ENCODE peak calls at places on chromosomes 11 and 22, in five cellular contexts. A is endodermal cell, B is GM23248, R is upper lobe of right lung, Z is cardiac muscle cell. M is an unnamed sample.

GRCh38 chr11:113204280-113204679 is 110.1 kb upstream of the TTC12 start:
- DNase-seq in R (no peak), B (no peak), Z (no peak), A (no peak), M (no peak)

GRCh38 chr11:2551131-2551530 is 106.3 kb downstream of the KCNQ1 start:
- DNase-seq in Z (no peak), A (peak), B (no peak), R (peak), M (peak)

GRCh38 chr22:26587991-26588613 is 1.8 kb downstream of the TPST2 start:
- DNase-seq in B (peak), R (no peak), A (no peak), Z (no peak), M (no peak)

GRCh38 chr11:125348704-125349635 is 147.1 kb downstream of the FEZ1 start:
- DNase-seq in Z (peak), R (peak), B (peak), A (peak), M (peak)

GRCh38 chr22:30649430-30650007 is 13.9 kb downstream of the SLC35E4 start:
- DNase-seq in R (no peak), Z (peak), A (peak), B (peak), M (no peak)

GRCh38 chr22:21455334-21456089 is 11.7 kb upstream of the TMEM191C start:
- DNase-seq in Z (no peak), R (peak), B (no peak), A (peak), M (peak)

GRCh38 chr11:94934362-94934761 is 39.0 kb downstream of the CWC15 start:
- DNase-seq in A (peak), R (no peak), Z (peak), B (peak), M (no peak)

GRCh38 chr11:77542296-77542695 is 47.5 kb upstream of the AQP11 start:
- DNase-seq in Z (peak), B (peak), R (no peak), A (no peak), M (no peak)

GRCh38 chr11:115941481-115941993 is 437.3 kb upstream of the CADM1 start:
- DNase-seq in A (no peak), Z (peak), R (peak), B (no peak), M (peak)

GRCh38 chr11:15636520-15637065 is 521.9 kb downstream of the INSC start:
- DNase-seq in B (no peak), Z (no peak), A (no peak), R (no peak), M (no peak)

GRCh38 chr22:23542933-23543332 is 37.2 kb downstream of the IGLL1 start:
- DNase-seq in R (no peak), Z (peak), A (no peak), B (peak), M (no peak)

GRCh38 chr11:48028909-48029685 is 48.7 kb downstream of the PTPRJ start:
- DNase-seq in R (no peak), B (peak), Z (no peak), A (no peak), M (no peak)

GRCh38 chr11:62777389-62777788 is 6.2 kb downstream of the TAF6L start:
- DNase-seq in R (no peak), A (no peak), Z (no peak), B (no peak), M (no peak)

GRCh38 chr11:38446336-38446735 is 1848.3 kb upstream of the RAG2 start:
- DNase-seq in A (no peak), B (no peak), Z (no peak), R (no peak), M (no peak)

GRCh38 chr11:12126352-12127019 is 16.1 kb downstream of the MICAL2 start:
- DNase-seq in Z (peak), B (peak), R (peak), A (peak), M (no peak)

GRCh38 chr22:31836010-31836409 is 82.2 kb downstream of the DEPDC5 start:
- DNase-seq in A (no peak), B (no peak), R (no peak), Z (no peak), M (no peak)

GRCh38 chr22:22348127-22348814 is 103.7 kb downstream of the VPREB1 start:
- DNase-seq in B (peak), R (no peak), A (peak), Z (no peak), M (no peak)

GRCh38 chr11:76329983-76330382 is 50.9 kb downstream of the THAP12 start:
- DNase-seq in R (no peak), Z (no peak), A (peak), B (no peak), M (no peak)

GRCh38 chr11:134730596-134731538 is 318.8 kb upstream of the B3GAT1 start:
- DNase-seq in B (no peak), A (peak), R (no peak), Z (no peak), M (no peak)

GRCh38 chr22:32661737-32662586 is 139.5 kb upstream of the TIMP3 start:
- DNase-seq in R (no peak), B (peak), A (no peak), Z (peak), M (no peak)

GRCh38 chr22:17781319-17782031 is 7.2 kb upstream of the BID start:
- DNase-seq in R (no peak), Z (peak), A (no peak), B (peak), M (no peak)

GRCh38 chr11:69414773-69415187 is 66.7 kb upstream of the LINC01488 start:
- DNase-seq in Z (no peak), R (peak), B (no peak), A (no peak), M (no peak)

GRCh38 chr11:8262552-8263108 is 1.0 kb downstream of the LMO1 start:
- DNase-seq in Z (peak), A (peak), B (peak), R (peak), M (peak)

GRCh38 chr22:38017272-38017920 is 33.0 kb upstream of the SOX10 start:
- DNase-seq in B (peak), R (peak), Z (peak), A (no peak), M (peak)

GRCh38 chr22:33605686-33606085 is 314.6 kb downstream of the LARGE1 start:
- DNase-seq in B (no peak), Z (no peak), A (no peak), R (no peak), M (no peak)

GRCh38 chr11:3200388-3201111 is 18.1 kb downstream of the MRGPRG start:
- DNase-seq in B (no peak), Z (no peak), A (peak), R (no peak), M (no peak)

GRCh38 chr11:133919330-133920108 is 37.2 kb downstream of the IGSF9B start:
- DNase-seq in A (peak), B (no peak), Z (no peak), R (no peak), M (no peak)

GRCh38 chr22:47835726-47836125 is 1073.3 kb downstream of the TBC1D22A start:
- DNase-seq in R (no peak), A (no peak), B (peak), Z (peak), M (no peak)

GRCh38 chr11:12789574-12789973 is 115.4 kb downstream of the TEAD1 start:
- DNase-seq in R (no peak), A (no peak), B (no peak), Z (no peak), M (no peak)

GRCh38 chr11:75241906-75242644 is 1.5 kb downstream of the TPBGL start:
- DNase-seq in Z (no peak), B (peak), A (no peak), R (no peak), M (no peak)
- H3K4me3 ChIP-seq in Z (peak), B (peak), A (no peak), R (peak), M (peak)

DNA sequence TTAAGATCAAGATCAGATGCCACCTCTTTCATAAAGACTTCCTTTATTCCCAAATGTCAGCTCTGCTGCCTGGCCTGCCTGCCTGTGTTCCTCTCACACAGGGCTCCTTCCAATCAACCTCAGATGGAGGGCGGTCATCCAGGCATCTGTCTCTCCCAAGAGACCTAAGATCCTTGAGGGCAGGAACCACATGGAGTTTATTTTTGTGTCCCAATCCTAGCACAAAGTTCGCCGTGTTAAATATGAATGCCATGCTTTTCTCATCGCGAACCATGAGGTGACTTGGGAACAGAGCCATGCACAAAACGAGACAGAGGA is 72.7 kb upstream of the ARFGAP3 start:
- DNase-seq in A (no peak), R (no peak), Z (no peak), B (peak), M (no peak)
- H3K27ac ChIP-seq in A (peak), R (peak), Z (no peak), B (peak), M (peak)

GRCh38 chr22:46612904-46613605 is 7.1 kb upstream of the GRAMD4 start:
- DNase-seq in B (no peak), A (no peak), R (no peak), Z (no peak), M (peak)
- H3K4me3 ChIP-seq in B (no peak), A (no peak), R (no peak), Z (no peak), M (peak)

GRCh38 chr11:79670846-79671245 is 230.0 kb upstream of the TENM4 start:
- DNase-seq in Z (no peak), R (no peak), A (no peak), B (no peak), M (no peak)

GRCh38 chr11:79672786-79673185 is 232.0 kb upstream of the TENM4 start:
- DNase-seq in Z (no peak), A (no peak), B (no peak), R (no peak), M (no peak)

GRCh38 chr11:79663012-79663411 is 222.2 kb upstream of the TENM4 start:
- DNase-seq in Z (no peak), R (no peak), A (no peak), B (no peak), M (no peak)

DNA sequence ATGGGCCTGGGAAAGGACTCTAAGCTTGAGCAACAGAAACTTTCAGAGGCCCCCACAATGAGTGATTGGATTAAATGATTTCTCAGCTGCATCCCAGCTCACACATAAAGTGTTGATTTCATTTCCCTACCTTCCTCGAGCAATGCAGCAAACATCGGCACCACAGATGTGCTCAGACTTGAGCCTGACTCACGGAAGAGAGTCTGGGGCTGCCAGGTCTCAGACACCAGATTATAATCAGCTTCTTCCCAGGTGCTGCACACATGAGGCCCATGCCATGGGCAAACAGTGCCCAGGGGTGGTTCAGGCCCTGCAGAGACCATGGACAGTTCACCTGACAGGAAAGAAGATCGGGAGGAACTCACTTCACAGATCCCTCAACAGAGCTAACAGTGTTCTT is 226.5 kb upstream of the TENM4 start:
- DNase-seq in B (no peak), Z (no peak), A (no peak), R (no peak), M (no peak)
- H3K27ac ChIP-seq in B (no peak), Z (no peak), A (no peak), R (no peak), M (no peak)

DNA sequence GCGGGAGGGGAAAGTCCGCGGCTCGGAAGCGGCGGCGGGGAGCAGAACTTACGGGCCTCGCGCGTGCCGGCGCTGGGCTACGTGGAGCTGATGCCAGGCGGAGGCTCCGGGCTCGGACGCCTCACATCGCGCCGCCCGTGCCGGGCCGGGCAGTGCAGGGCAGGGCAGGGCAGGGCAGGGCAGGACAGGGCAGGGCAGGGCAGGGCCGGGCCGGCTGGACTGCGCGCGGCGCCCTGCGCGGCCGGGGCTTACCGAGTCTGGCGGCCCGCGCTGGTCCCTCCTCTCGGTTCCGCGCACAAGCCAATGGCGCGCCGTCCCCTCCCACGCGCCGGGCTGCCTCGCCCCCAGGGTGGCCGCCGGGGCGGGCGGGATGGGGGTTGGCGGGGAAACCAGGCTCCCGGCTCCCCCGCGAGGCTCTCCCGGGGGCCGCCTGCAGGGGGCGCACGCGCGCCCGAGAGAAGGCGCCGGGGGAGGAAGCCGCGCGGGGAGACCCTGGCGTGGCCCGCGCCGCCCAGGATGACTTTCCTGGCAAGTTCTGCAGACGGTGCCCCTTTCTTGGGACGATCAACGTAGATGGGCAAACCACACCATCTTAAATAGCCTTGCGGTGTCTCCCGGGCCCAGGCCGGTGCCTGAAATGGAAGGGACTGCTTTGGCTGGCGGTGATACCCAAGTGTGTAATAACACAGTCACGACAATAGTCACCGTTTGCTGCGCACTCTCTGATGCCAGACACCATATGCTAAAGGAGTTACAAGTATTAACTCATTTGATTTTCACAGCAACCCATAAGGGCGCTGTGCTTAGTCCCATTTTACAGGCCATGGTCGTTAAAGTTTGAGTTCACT is at the start of gene TP53I11:
- DNase-seq in Z (peak), B (peak), R (peak), A (peak), M (peak)
- H3K4me3 ChIP-seq in Z (peak), B (peak), R (peak), A (peak), M (peak)

GRCh38 chr11:106228996-106229395 is 151.5 kb downstream of the AASDHPPT start:
- DNase-seq in A (no peak), Z (peak), B (peak), R (no peak), M (no peak)

GRCh38 chr11:106222626-106223025 is 145.2 kb downstream of the AASDHPPT start:
- DNase-seq in R (no peak), Z (no peak), B (peak), A (no peak), M (no peak)

GRCh38 chr11:106224172-106224571 is 146.7 kb downstream of the AASDHPPT start:
- DNase-seq in R (no peak), B (no peak), Z (no peak), A (no peak), M (no peak)
- H3K27ac ChIP-seq in R (no peak), B (no peak), Z (no peak), A (no peak), M (no peak)

GRCh38 chr11:118304227-118304808 is at the start of gene CD3E:
- DNase-seq in B (no peak), Z (no peak), A (no peak), R (no peak), M (peak)
- H3K4me3 ChIP-seq in B (no peak), Z (no peak), A (no peak), R (peak), M (peak)

GRCh38 chr11:65111159-65111536 is 524 bp upstream of the TM7SF2 start:
- DNase-seq in A (no peak), R (no peak), Z (no peak), B (no peak), M (no peak)

GRCh38 chr11:65112551-65113360 is 1.1 kb downstream of the TM7SF2 start:
- DNase-seq in A (peak), Z (no peak), B (peak), R (peak), M (peak)

GRCh38 chr11:65112226-65112550 is 516 bp downstream of the TM7SF2 start:
- DNase-seq in B (no peak), A (peak), R (no peak), Z (no peak), M (no peak)

GRCh38 chr11:65110354-65110861 is 1.3 kb upstream of the TM7SF2 start:
- DNase-seq in Z (peak), A (peak), R (peak), B (peak), M (peak)

DNA sequence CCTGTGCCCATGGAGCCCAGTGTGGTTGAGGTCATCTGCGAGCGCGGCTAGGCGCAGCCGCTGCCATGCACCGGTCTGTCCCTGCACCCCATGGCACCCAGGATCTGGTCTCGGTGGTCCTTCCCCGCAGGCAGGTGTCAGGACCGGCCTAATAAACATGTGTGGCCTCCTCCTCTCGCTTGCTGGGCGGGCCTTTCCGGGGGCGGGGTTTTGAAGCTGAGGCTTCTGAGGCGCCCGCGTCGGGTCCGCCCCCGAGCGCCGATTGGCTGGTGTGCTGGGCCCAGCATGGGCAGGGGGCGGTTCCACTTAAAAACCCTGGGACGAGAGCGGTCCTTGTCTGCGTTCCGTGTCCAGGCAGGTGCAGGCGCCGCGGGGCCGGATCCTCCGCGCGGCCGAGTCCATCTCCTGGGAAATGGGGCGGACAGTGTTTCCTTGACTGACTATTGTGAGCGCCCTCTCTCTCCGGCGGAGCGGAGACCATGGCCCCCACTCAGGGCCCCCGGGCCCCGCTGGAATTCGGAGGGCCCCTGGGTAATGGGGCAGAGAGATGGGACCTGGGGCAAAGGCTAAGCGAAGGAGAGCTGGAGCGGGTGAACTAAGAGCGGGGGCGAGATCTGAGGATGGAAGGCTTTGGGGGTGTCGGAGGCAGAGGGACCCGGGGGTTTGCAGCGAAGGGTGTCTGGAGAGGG is at the start of gene TM7SF2:
- DNase-seq in A (peak), R (peak), B (peak), Z (peak), M (peak)
- H3K27ac ChIP-seq in A (peak), R (peak), B (no peak), Z (peak), M (peak)

GRCh38 chr22:36360871-36361383 is 26.8 kb downstream of the MYH9 start:
- DNase-seq in B (no peak), A (peak), Z (peak), R (no peak), M (no peak)

GRCh38 chr22:36359172-36359973 is 28.4 kb downstream of the MYH9 start:
- DNase-seq in Z (no peak), B (no peak), R (no peak), A (no peak), M (no peak)

GRCh38 chr22:36360011-36360410 is 27.8 kb downstream of the MYH9 start:
- DNase-seq in B (no peak), R (no peak), Z (no peak), A (no peak), M (no peak)

GRCh38 chr22:36356708-36357694 is 30.8 kb downstream of the MYH9 start:
- DNase-seq in B (no peak), A (no peak), Z (no peak), R (no peak), M (no peak)

GRCh38 chr22:36358533-36359171 is 29.1 kb downstream of the MYH9 start:
- DNase-seq in R (no peak), Z (no peak), B (peak), A (no peak), M (no peak)
- H3K4me3 ChIP-seq in R (no peak), Z (no peak), B (no peak), A (no peak), M (no peak)

M was measured in Peyer's patch.